ENCODE peak calls at places on chromosomes 12 and 14, in seven cellular contexts. K, V, L, X, Z, B and W are unnamed samples.

GRCh38 chr12:109542876-109543275 is 30.4 kb downstream of the MMAB start:
- DNase-seq in Z (no peak), K (no peak), X (no peak), L (no peak), V (no peak), B (no peak), W (no peak)

GRCh38 chr14:104294628-104294982 is 156.2 kb downstream of the KIF26A start:
- DNase-seq in B (no peak), L (peak; percentile 30), X (no peak), K (no peak), Z (no peak), V (no peak), W (no peak)

GRCh38 chr14:76950043-76951020 is 78.2 kb downstream of the IRF2BPL start:
- DNase-seq in B (no peak), L (no peak), K (peak; percentile 48), V (no peak), Z (no peak), X (no peak), W (peak; percentile 70)

GRCh38 chr14:95348395-95349080 is 28.8 kb upstream of the CLMN start:
- DNase-seq in Z (no peak), K (no peak), V (no peak), B (no peak), L (no peak), X (no peak), W (no peak)

GRCh38 chr14:24145700-24146621 is at the start of gene PSME2:
- DNase-seq in X (peak; percentile 26), V (no peak), K (peak; percentile 60), B (no peak), Z (no peak), L (no peak), W (peak; percentile 13)

GRCh38 chr12:106248177-106248848 is 493 bp upstream of the CKAP4 start:
- DNase-seq in X (no peak), B (no peak), V (peak; percentile 60), Z (no peak), K (peak; percentile 55), L (peak; percentile 53), W (peak; percentile 76)

GRCh38 chr12:93103154-93103553 is 174.1 kb upstream of the EEA1 start:
- DNase-seq in V (no peak), X (no peak), K (no peak), L (no peak), B (no peak), Z (no peak), W (no peak)

GRCh38 chr14:58738189-58738836 is 100.6 kb downstream of the DACT1 start:
- DNase-seq in B (no peak), Z (no peak), L (no peak), K (peak; percentile 28), X (no peak), V (peak; percentile 89), W (peak; percentile 61)

GRCh38 chr12:39467432-39467870 is 24.5 kb upstream of the KIF21A start:
- DNase-seq in V (no peak), Z (no peak), L (no peak), X (no peak), K (peak; percentile 6), B (no peak), W (peak; percentile 19)

GRCh38 chr12:42498549-42499247 is 90.8 kb downstream of the PRICKLE1 start:
- DNase-seq in X (no peak), L (no peak), K (no peak), B (no peak), V (no peak), Z (no peak), W (no peak)

GRCh38 chr12:122167328-122167925 is 6.6 kb downstream of the IL31 start:
- DNase-seq in B (no peak), V (no peak), K (no peak), X (no peak), Z (no peak), L (no peak), W (no peak)

GRCh38 chr14:41289025-41289424 is 317.7 kb upstream of the LRFN5 start:
- DNase-seq in V (no peak), K (no peak), Z (no peak), L (no peak), X (no peak), B (no peak), W (no peak)

GRCh38 chr12:116806845-116807440 is 68.8 kb downstream of the RNFT2 start:
- DNase-seq in Z (no peak), L (no peak), B (no peak), V (no peak), K (no peak), X (no peak), W (no peak)

GRCh38 chr14:72752034-72752412 is 141.9 kb downstream of the DPF3 start:
- DNase-seq in B (no peak), K (no peak), Z (no peak), V (no peak), X (no peak), L (no peak), W (no peak)

GRCh38 chr12:4216542-4216927 is 57.0 kb upstream of the CCND2 start:
- DNase-seq in K (no peak), Z (no peak), V (peak; percentile 20), B (no peak), L (no peak), X (no peak), W (no peak)

GRCh38 chr12:112130461-112130998 is 5.2 kb downstream of the TRAFD1 start:
- DNase-seq in Z (no peak), L (no peak), B (no peak), X (peak; percentile 67), K (no peak), V (no peak), W (peak; percentile 68)

GRCh38 chr12:122366685-122367475 is 55.6 kb downstream of the CLIP1 start:
- DNase-seq in X (no peak), V (peak; percentile 94), L (no peak), Z (no peak), K (peak; percentile 91), B (no peak), W (peak; percentile 97)

GRCh38 chr12:50398931-50399330 is 1.8 kb upstream of the LARP4 start:
- DNase-seq in L (no peak), K (no peak), V (no peak), Z (no peak), B (no peak), X (no peak), W (no peak)

GRCh38 chr12:12983420-12984035 is 16.5 kb downstream of the HEBP1 start:
- DNase-seq in V (peak; percentile 63), L (no peak), X (peak; percentile 38), K (peak; percentile 56), Z (no peak), B (no peak), W (peak; percentile 69)

GRCh38 chr12:125143491-125143890 is 78.3 kb downstream of the AACS start:
- DNase-seq in Z (no peak), B (no peak), V (no peak), L (peak; percentile 70), K (no peak), X (no peak), W (no peak)

GRCh38 chr12:120820885-120821510 is 83.2 kb downstream of the SPPL3 start:
- DNase-seq in K (no peak), Z (peak; percentile 16), L (no peak), X (peak; percentile 39), V (no peak), B (peak; percentile 7), W (no peak)